ENCODE peak calls at places on chromosome 13, in nine cellular contexts. R, N, U, W, B, J, M, P and O are unnamed samples.

GRCh38 chr13:105008606-105009005 is 1526.9 kb downstream of the EFNB2 start:
- DNase-seq in R (no peak), N (peak; percentile 72), U (no peak), W (no peak), B (no peak), J (no peak), M (peak; percentile 69), P (no peak), O (no peak)

GRCh38 chr13:44158055-44158655 is 215.5 kb upstream of the SERP2 start:
- DNase-seq in R (no peak), N (no peak), U (no peak), W (no peak), B (no peak), J (no peak), M (no peak), P (peak; percentile 52), O (no peak)

GRCh38 chr13:78192721-78193120 is 274.1 kb upstream of the EDNRB start:
- DNase-seq in R (no peak), N (no peak), U (no peak), W (peak; percentile 16), B (no peak), J (no peak), M (peak; percentile 78), P (no peak), O (no peak)

GRCh38 chr13:97492257-97492656 is 58.3 kb downstream of the RAP2A start:
- DNase-seq in R (no peak), N (no peak), U (no peak), W (no peak), B (no peak), J (no peak), M (no peak), P (no peak), O (no peak)

GRCh38 chr13:40333238-40333637 is 333.2 kb downstream of the FOXO1 start:
- DNase-seq in R (no peak), N (no peak), U (no peak), W (no peak), B (no peak), J (no peak), M (no peak), P (no peak), O (no peak)

GRCh38 chr13:66565261-66565660 is 664.9 kb downstream of the PCDH9 start:
- DNase-seq in R (no peak), N (no peak), U (no peak), W (no peak), B (no peak), J (no peak), M (no peak), P (no peak), O (no peak)

GRCh38 chr13:110680852-110681251 is 25.1 kb downstream of the CARS2 start:
- DNase-seq in R (no peak), N (no peak), U (no peak), W (no peak), B (no peak), J (peak; percentile 72), M (no peak), P (no peak), O (no peak)

GRCh38 chr13:107866007-107866665 is 349.2 kb downstream of the LIG4 start:
- DNase-seq in R (no peak), N (peak; percentile 25), U (no peak), W (no peak), B (no peak), J (no peak), M (peak; percentile 32), P (no peak), O (no peak)

GRCh38 chr13:50393641-50394040 is 378.4 kb downstream of the KCNRG start:
- DNase-seq in R (no peak), N (peak; percentile 67), U (peak; percentile 17), W (no peak), B (no peak), J (no peak), M (peak; percentile 57), P (no peak), O (no peak)

GRCh38 chr13:102312841-102313240 is 89.0 kb downstream of the FGF14 start:
- DNase-seq in R (no peak), N (no peak), U (no peak), W (no peak), B (no peak), J (no peak), M (no peak), P (no peak), O (no peak)

GRCh38 chr13:99869830-99870229 is 101.7 kb downstream of the ZIC5 start:
- DNase-seq in R (no peak), N (no peak), U (no peak), W (no peak), B (no peak), J (no peak), M (no peak), P (no peak), O (no peak)

GRCh38 chr13:48994731-48995130 is 19.0 kb downstream of the FNDC3A start:
- DNase-seq in R (no peak), N (no peak), U (no peak), W (no peak), B (no peak), J (no peak), M (peak; percentile 58), P (no peak), O (no peak)

GRCh38 chr13:77330009-77330471 is 3.1 kb upstream of the MYCBP2 start:
- DNase-seq in R (no peak), N (no peak), U (no peak), W (no peak), B (no peak), J (no peak), M (no peak), P (no peak), O (no peak)

GRCh38 chr13:73273737-73274136 is 214.9 kb downstream of the KLF5 start:
- DNase-seq in R (no peak), N (peak; percentile 59), U (no peak), W (peak; percentile 78), B (no peak), J (no peak), M (peak; percentile 95), P (no peak), O (no peak)

GRCh38 chr13:32940601-32941000 is 75.6 kb upstream of the KL start:
- DNase-seq in R (no peak), N (peak; percentile 64), U (peak; percentile 46), W (peak; percentile 6), B (no peak), J (no peak), M (peak; percentile 30), P (no peak), O (no peak)

GRCh38 chr13:99548448-99548847 is 47.2 kb downstream of the TM9SF2 start:
- DNase-seq in R (peak; percentile 60), N (no peak), U (no peak), W (no peak), B (no peak), J (no peak), M (no peak), P (no peak), O (peak; percentile 51)

GRCh38 chr13:41515491-41516139 is 58.3 kb downstream of the RGCC start:
- DNase-seq in R (no peak), N (no peak), U (no peak), W (no peak), B (no peak), J (no peak), M (no peak), P (no peak), O (no peak)

GRCh38 chr13:21924958-21925357 is 254.1 kb downstream of the FGF9 start:
- DNase-seq in R (no peak), N (no peak), U (no peak), W (no peak), B (no peak), J (no peak), M (no peak), P (no peak), O (no peak)

GRCh38 chr13:61778531-61778930 is 362.9 kb upstream of the PCDH20 start:
- DNase-seq in R (no peak), N (no peak), U (no peak), W (no peak), B (no peak), J (no peak), M (no peak), P (no peak), O (no peak)
- TF ChIP-seq CTCF in R (no peak), N (no peak), U (no peak), W (no peak), B (no peak), J (no peak), M (no peak), P (no peak), O (no peak)

GRCh38 chr13:62336507-62336906 is 920.9 kb upstream of the PCDH20 start:
- DNase-seq in R (no peak), N (no peak), U (no peak), W (no peak), B (no peak), J (no peak), M (no peak), P (no peak), O (no peak)
- H3K4me3 ChIP-seq in R (no peak overlapping the region), N (no peak overlapping the region), U (no peak overlapping the region), W (no peak overlapping the region), B (no peak overlapping the region), J (no peak overlapping the region), M (no peak overlapping the region), P (no peak overlapping the region), O (no peak overlapping the region)

GRCh38 chr13:109333893-109334651 is 452.3 kb downstream of the IRS2 start:
- DNase-seq in R (no peak), N (no peak), U (no peak), W (no peak), B (no peak), J (no peak), M (no peak), P (no peak), O (no peak)
- TF ChIP-seq CTCF in R (no peak), N (no peak), U (peak; percentile 21), W (no peak), B (no peak), J (no peak), M (no peak), P (no peak), O (no peak)

DNA sequence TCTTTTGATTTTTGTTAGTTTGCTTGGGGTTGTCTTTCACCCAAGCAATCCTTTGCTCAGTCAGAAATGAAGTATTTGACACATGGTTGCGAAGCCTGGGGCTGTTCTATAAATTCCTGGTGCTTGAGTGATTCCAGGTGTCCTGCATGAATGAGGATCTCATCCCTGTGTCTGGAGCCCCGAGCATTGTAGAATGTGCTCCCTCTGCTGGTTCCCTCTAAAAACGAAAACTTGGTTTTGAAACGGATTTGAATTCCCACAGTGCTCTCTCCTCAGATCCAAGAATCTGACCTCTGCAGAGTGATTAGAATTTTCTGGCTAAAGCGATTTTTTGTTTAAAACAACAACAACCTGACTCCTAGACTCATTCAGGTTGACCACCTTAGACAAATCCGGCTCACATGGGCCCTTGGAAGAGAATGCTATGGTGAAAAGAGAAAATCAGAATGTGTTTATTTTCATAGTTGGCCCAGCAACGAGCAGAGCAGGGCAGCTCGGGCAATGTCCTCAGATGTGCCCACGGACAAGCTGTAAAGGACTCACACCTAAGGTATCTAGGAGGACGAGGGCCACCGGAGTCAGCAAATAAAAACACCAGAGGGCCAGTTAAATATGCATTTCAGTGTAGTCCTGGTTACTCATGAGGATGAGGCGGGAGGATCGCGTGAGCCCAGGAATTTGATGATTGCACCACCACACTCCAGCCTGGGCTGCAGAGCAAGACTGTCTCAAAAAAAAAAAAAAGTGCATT is 8.7 kb upstream of the ATP12A start:
- DNase-seq in R (no peak), N (peak; percentile 86), U (no peak), W (peak; percentile 61), B (peak; percentile 20), J (no peak), M (peak; percentile 74), P (peak; percentile 72), O (no peak)
- H3K4me3 ChIP-seq in R (no peak overlapping the region), N (peak overlapping the region; percentile 24), U (no peak overlapping the region), W (peak overlapping the region; percentile 47), B (no peak overlapping the region), J (no peak overlapping the region), M (peak overlapping the region; percentile 21), P (peak overlapping the region; percentile 36), O (no peak overlapping the region)

GRCh38 chr13:28470286-28470685 is 24.6 kb downstream of the FLT1 start:
- DNase-seq in R (no peak), N (no peak), U (no peak), W (no peak), B (no peak), J (no peak), M (peak; percentile 10), P (no peak), O (no peak)
- TF ChIP-seq CTCF in R (no peak), N (no peak), U (no peak), W (no peak), B (no peak), J (no peak), M (no peak), P (no peak), O (no peak)